ENCODE peak calls at places on chromosomes 4 and X, in five cellular contexts. I is DND-41, T is OCI-LY7, U is breast epithelium, N is bronchial epithelial cell. K is an unnamed sample.

GRCh38 chr4:8039290-8039689 is 99.6 kb upstream of the AFAP1 start:
- DNase-seq in I (no peak), N (no peak), T (no peak), U (no peak), K (no peak)

GRCh38 chr4:149708513-149709175 is 107.0 kb downstream of the IQCM start:
- DNase-seq in N (peak; percentile 96), I (no peak), T (no peak), U (no peak), K (no peak)

GRCh38 chr4:178789279-178789678 is 1347.0 kb upstream of the AGA start:
- DNase-seq in I (no peak), N (no peak), T (no peak), U (no peak), K (no peak)

GRCh38 chr4:176883108-176883550 is 90.4 kb upstream of the VEGFC start:
- DNase-seq in N (peak; percentile 41), U (no peak), I (no peak), T (no peak), K (no peak)

GRCh38 chr4:113810906-113811305 is 49.4 kb upstream of the CAMK2D start:
- DNase-seq in N (no peak), U (no peak), T (no peak), I (no peak), K (no peak)

GRCh38 chrX:41024755-41025154 is 60.5 kb upstream of the USP9X start:
- DNase-seq in U (no peak), T (no peak), I (no peak), N (no peak), K (no peak)

GRCh38 chr4:147526272-147526654 is 45.4 kb downstream of the EDNRA start:
- DNase-seq in I (no peak), N (no peak), T (peak; percentile 1), U (no peak), K (no peak)

GRCh38 chrX:15206306-15206705 is 63.6 kb downstream of the ASB9 start:
- DNase-seq in N (no peak), I (no peak), U (no peak), T (no peak), K (no peak)

GRCh38 chr4:17336524-17336941 is 175.4 kb downstream of the QDPR start:
- DNase-seq in T (peak; percentile 95), U (no peak), N (peak; percentile 6), I (peak; percentile 79), K (peak; percentile 67)

GRCh38 chr4:47716017-47716416 is 121.8 kb downstream of the CORIN start:
- DNase-seq in N (peak; percentile 85), I (no peak), T (no peak), U (no peak), K (no peak)

GRCh38 chrX:150507251-150507856 is 61.1 kb upstream of the MTM1 start:
- DNase-seq in I (no peak), T (no peak), N (no peak), U (no peak), K (no peak)

GRCh38 chr4:8371251-8371995 is 69.1 kb downstream of the ACOX3 start:
- DNase-seq in I (no peak), U (no peak), T (no peak), N (no peak), K (no peak)

GRCh38 chr4:147388016-147388415 is 92.9 kb upstream of the EDNRA start:
- DNase-seq in I (no peak), T (no peak), U (no peak), N (peak; percentile 83), K (no peak)

GRCh38 chrX:48487362-48487785 is 11.4 kb downstream of the FTSJ1 start:
- DNase-seq in U (no peak), N (peak; percentile 97), I (no peak), T (no peak), K (no peak)

GRCh38 chr4:187283306-187283705 is 559.6 kb upstream of the FAT1 start:
- DNase-seq in I (no peak), N (no peak), U (no peak), T (no peak), K (no peak)

GRCh38 chr4:81745076-81745475 is 273.4 kb upstream of the RASGEF1B start:
- DNase-seq in U (no peak), I (no peak), T (no peak), N (no peak), K (no peak)

GRCh38 chrX:151754042-151754419 is 19.5 kb downstream of the CNGA2 start:
- DNase-seq in U (no peak), T (no peak), N (peak; percentile 74), I (no peak), K (no peak)

GRCh38 chr4:105025263-105026017 is 121.2 kb upstream of the TET2 start:
- DNase-seq in I (no peak), T (no peak), U (no peak), N (peak; percentile 4), K (no peak)

GRCh38 chr4:36187723-36188333 is 56.5 kb downstream of the ARAP2 start:
- DNase-seq in I (no peak), N (peak; percentile 16), T (peak; percentile 4), U (no peak), K (no peak)
- TF ChIP-seq CTCF in I (peak; percentile 57), N (peak; percentile 36), T (peak; percentile 62), U (peak; percentile 44), K (peak; percentile 55)

DNA sequence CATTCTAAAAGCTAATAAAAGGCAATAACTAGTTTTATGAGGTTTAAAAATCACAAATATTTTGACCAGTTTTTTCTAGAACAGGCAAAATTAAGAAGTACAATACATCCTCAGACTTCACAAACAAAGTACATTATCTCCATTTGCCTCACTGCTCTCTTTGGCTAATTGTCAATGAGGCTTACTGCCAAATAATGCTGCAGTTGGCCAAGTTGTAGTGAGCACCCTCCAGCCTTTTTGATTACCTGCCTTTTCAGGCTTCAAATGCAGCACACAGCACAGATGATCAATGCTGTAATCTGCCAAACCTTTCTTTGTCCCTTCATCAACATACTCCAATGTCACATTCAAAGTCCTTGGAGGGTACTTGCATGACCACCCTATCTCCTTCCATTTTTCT is 605.2 kb downstream of the KLHL13 start:
- DNase-seq in T (no peak), N (no peak), I (no peak), U (no peak), K (no peak)
- TF ChIP-seq CTCF in T (no peak), N (no peak), I (no peak), U (no peak), K (no peak)

DNA sequence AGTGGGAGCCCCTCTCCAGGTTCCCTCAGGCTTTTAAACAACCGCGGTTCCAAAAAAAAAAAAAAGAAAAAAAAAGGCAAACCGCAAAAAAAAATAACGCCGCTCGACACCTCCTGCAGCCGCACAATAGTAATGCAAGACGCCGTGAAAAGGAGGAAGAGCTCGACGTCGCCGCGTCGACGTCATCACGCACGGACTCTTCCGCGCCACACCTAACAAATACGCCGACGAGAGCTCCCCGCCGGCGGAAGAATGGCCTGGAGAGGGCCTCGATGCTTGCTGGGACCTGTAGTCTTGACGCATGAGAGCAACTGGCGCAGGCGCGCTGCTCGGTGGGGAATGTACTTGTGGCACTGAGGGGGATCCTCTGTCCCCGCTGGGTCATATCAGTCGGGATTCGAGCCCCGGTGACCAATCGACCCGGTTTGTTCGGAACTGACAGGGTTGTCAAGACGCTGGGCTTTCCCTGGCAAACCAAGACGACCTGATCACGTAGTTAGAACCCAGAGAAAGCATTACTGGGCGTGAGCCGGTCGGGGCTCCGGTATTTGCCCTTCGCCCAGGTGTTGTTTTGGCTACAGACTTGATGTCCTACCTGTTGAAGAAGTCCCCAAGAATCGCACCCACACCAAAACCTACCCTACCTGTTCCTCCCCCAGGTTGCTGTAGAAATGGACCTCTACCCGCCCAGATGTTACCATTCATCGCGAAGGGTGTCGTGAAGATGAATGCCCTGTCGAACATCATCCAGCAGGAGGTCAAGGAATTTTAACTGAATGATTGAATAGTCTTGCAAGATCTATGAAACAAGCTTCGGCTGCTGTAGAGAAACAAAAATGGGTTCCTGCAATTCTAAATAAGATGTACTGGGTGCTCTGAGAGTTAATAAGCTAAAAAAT is at the start of gene CBR4:
- DNase-seq in T (peak; percentile 97), I (peak; percentile 97), N (peak; percentile 97), U (peak; percentile 96), K (peak; percentile 91)
- TF ChIP-seq CTCF in T (no peak), I (peak; percentile 55), N (peak; percentile 29), U (peak; percentile 23), K (peak; percentile 3)

DNA sequence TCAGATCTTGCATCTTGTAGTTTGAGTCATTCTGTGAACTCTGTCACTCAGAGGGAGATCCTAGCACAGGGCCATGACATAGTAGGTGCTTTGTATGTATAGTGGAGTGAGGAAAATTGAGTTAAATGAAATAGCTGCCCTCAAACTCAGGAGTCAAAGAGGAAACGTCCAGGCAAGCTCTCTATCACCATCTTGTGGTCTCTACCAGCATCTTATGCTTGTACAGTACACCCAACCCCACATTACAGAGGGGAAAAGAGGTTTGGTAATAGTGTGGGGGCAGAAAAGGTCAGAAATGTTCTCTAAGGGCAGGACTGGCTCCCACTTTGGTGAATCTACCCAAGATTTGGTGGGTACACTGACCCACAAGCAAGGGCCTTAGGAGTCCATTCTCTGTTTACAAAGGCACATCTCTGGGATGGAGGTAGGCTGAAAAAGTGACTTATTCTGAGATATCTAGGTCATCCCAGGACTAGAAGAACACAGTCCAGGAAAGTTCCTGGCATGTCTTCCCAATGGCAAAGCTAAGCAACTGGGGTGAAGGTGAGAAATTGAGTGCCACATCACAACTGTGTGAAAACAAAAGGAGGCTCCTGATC is 131.8 kb downstream of the OR13H1 start:
- DNase-seq in N (peak; percentile 3), I (no peak), U (no peak), T (peak; percentile 2), K (peak; percentile 38)
- TF ChIP-seq CTCF in N (peak; percentile 34), I (peak; percentile 43), U (no peak), T (peak; percentile 64), K (peak; percentile 26)

DNA sequence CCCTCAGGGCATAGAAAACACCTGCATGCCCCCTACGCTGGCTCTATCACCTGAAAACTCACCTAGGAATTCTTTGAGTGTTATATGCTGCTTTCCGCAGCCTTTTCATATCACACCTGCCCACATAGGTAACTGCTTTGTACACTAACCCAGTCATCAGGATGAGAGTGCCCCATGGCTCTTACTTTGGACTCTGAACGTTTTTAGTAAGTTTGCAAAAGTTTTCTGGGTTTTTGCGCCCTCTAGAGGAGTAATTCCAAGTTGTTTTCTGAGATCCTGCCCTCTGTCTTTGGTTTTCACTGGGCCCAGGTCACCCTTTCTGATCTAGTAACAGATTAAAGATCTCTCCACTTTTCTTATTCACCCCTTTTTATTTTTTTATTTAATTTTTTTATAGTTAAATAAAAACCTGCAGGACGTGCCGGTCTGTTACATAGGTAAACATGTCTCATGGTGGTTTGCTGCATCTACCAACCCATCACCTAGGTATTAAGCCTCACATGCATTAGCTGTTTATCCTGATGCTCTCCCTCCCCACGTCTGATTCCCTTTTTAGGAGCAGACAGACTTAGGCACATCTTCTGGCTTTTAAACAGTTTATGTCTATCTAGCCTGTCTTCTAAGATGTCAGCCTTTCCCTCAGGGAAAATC is 139.2 kb downstream of the NWD2 start:
- DNase-seq in T (peak; percentile 54), I (peak; percentile 9), U (no peak), N (peak; percentile 53), K (peak; percentile 41)
- TF ChIP-seq CTCF in T (peak; percentile 83), I (peak; percentile 65), U (no peak), N (peak; percentile 71), K (peak; percentile 52)

K was measured in GM10248.